ENCODE peak calls at places on chromosomes 7 and 10, in four cellular contexts. E is H1, T is H9, R is mesendoderm. J is an unnamed sample.

GRCh38 chr10:133458710-133459453 is 5.1 kb downstream of the SCART1 start:
- DNase-seq in R (no peak), E (no peak), T (no peak), J (peak; percentile 8)

GRCh38 chr7:277228-277627 is 12.7 kb upstream of the FOXL3 start:
- DNase-seq in R (no peak), E (no peak), T (no peak), J (no peak)

GRCh38 chr7:93228302-93228701 is 2.0 kb upstream of the HEPACAM2 start:
- DNase-seq in R (peak; percentile 60), E (no peak), T (no peak), J (peak; percentile 70)

GRCh38 chr7:2173184-2173827 is 59.4 kb downstream of the MAD1L1 start:
- DNase-seq in E (no peak), T (no peak), R (no peak), J (no peak)

GRCh38 chr10:91519899-91520514 is 109.9 kb downstream of the HECTD2 start:
- DNase-seq in T (no peak), R (no peak), E (no peak), J (no peak)

GRCh38 chr10:227014-227413 is 91.8 kb downstream of the ZMYND11 start:
- DNase-seq in E (no peak), R (no peak), T (no peak), J (peak; percentile 39)

GRCh38 chr10:49613882-49614241 is at the start of gene CHAT:
- DNase-seq in E (no peak), T (no peak), R (no peak), J (no peak)

GRCh38 chr7:123961731-123962130 is 36.7 kb downstream of the SPAM1 start:
- DNase-seq in R (no peak), T (no peak), E (no peak), J (no peak)

GRCh38 chr10:132326925-132327324 is 5.1 kb upstream of the LRRC27 start:
- DNase-seq in T (no peak), R (no peak), E (no peak), J (no peak)

GRCh38 chr7:20588678-20589077 is 26.8 kb upstream of the ABCB5 start:
- DNase-seq in E (no peak), T (no peak), R (no peak), J (no peak)

GRCh38 chr10:3783721-3784432 is 1.1 kb downstream of the KLF6 start:
- DNase-seq in R (peak; percentile 94), E (no peak), T (peak; percentile 62), J (peak; percentile 61)

GRCh38 chr7:2978403-2978802 is 65.3 kb downstream of the CARD11 start:
- DNase-seq in R (peak; percentile 68), E (peak; percentile 9), T (peak; percentile 69), J (no peak)

GRCh38 chr10:86167101-86167761 is 199.4 kb downstream of the GRID1 start:
- DNase-seq in R (no peak), T (no peak), E (no peak), J (no peak)

GRCh38 chr7:96426027-96426426 is 104.1 kb upstream of the SLC25A13 start:
- DNase-seq in R (no peak), E (no peak), T (no peak), J (no peak)

GRCh38 chr7:44980393-44981034 is 1.7 kb upstream of the MYO1G start:
- DNase-seq in R (no peak), E (no peak), T (no peak), J (peak; percentile 83)

GRCh38 chr10:17851611-17852010 is 42.5 kb downstream of the MRC1 start:
- DNase-seq in T (no peak), E (no peak), R (no peak), J (no peak)

GRCh38 chr10:61628199-61628874 is 34.4 kb upstream of the CABCOCO1 start:
- DNase-seq in E (no peak), R (no peak), T (no peak), J (peak; percentile 73)

GRCh38 chr7:42170724-42171123 is 66.3 kb downstream of the GLI3 start:
- DNase-seq in T (no peak), R (no peak), E (no peak), J (peak; percentile 57)

GRCh38 chr10:23448802-23449570 is 10.1 kb downstream of the OTUD1 start:
- DNase-seq in R (no peak), T (no peak), E (no peak), J (peak; percentile 12)

GRCh38 chr7:116652793-116653192 is 19.2 kb upstream of the MET start:
- DNase-seq in R (no peak), E (no peak), T (no peak), J (peak; percentile 44)
- H4K5ac ChIP-seq in R (no peak overlapping the region), E (no peak overlapping the region), T (no peak overlapping the region), J (peak overlapping the region; percentile 48)

GRCh38 chr7:131511071-131511470 is 45.4 kb downstream of the PODXL start:
- DNase-seq in E (no peak), T (no peak), R (no peak), J (no peak)

GRCh38 chr7:131509781-131510180 is 46.6 kb downstream of the PODXL start:
- DNase-seq in R (no peak), T (no peak), E (no peak), J (no peak)

GRCh38 chr7:131509087-131509486 is 47.3 kb downstream of the PODXL start:
- DNase-seq in T (no peak), E (no peak), R (no peak), J (no peak)

GRCh38 chr7:131513245-131514061 is 43.0 kb downstream of the PODXL start:
- DNase-seq in T (peak; percentile 92), E (peak; percentile 74), R (peak; percentile 95), J (peak; percentile 81)

GRCh38 chr7:131511774-131512535 is 44.5 kb downstream of the PODXL start:
- DNase-seq in E (no peak), T (no peak), R (no peak), J (no peak)
- H4K5ac ChIP-seq in E (no peak overlapping the region), T (peak overlapping the region; percentile 58), R (no peak overlapping the region), J (no peak overlapping the region)

GRCh38 chr7:36880108-36880507 is 155.8 kb upstream of the AOAH start:
- DNase-seq in T (no peak), R (peak; percentile 69), E (no peak), J (no peak)
- H4K5ac ChIP-seq in T (no peak overlapping the region), R (no peak overlapping the region), E (no peak overlapping the region), J (no peak overlapping the region)

GRCh38 chr7:140678081-140678815 is 5.5 kb downstream of the ADCK2 start:
- DNase-seq in E (no peak), R (no peak), T (no peak), J (no peak)
- H4K5ac ChIP-seq in E (no peak overlapping the region), R (no peak overlapping the region), T (no peak overlapping the region), J (no peak overlapping the region)

GRCh38 chr10:44894691-44895090 is 16.4 kb upstream of the TMEM72 start:
- DNase-seq in E (no peak), T (no peak), R (no peak), J (no peak)
- H4K5ac ChIP-seq in E (no peak overlapping the region), T (no peak overlapping the region), R (no peak overlapping the region), J (no peak overlapping the region)

GRCh38 chr10:13567030-13567429 is 19.7 kb upstream of the PRPF18 start:
- DNase-seq in E (no peak), R (no peak), T (no peak), J (no peak)

GRCh38 chr10:13573960-13574359 is 12.8 kb upstream of the PRPF18 start:
- DNase-seq in E (no peak), R (no peak), T (no peak), J (no peak)

DNA sequence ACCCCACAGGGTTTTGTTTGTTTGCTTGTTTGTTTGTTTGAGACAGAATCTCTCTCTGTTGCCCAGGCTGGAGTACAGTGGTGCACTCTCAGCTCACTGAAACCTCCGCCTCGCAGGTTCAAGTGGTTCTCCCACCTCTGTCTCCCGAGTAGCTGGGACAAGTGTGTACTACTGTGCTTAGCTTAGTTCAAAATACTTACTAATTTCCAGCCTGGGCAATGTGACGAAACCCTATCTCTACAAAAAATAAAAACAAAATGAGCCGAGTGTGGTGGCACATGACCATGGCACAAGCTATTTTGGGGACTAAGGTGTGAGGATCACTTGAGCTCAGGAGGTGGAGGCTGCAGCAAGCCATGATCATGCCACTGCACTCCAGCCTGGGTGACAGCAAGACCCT is 15.2 kb upstream of the PRPF18 start:
- DNase-seq in E (no peak), T (no peak), R (no peak), J (no peak)
- H4K5ac ChIP-seq in E (no peak overlapping the region), T (no peak overlapping the region), R (no peak overlapping the region), J (no peak overlapping the region)

J was measured in IMR-90.